ENCODE peak calls at places on chromosomes 1 and 21, in ten cellular contexts. I, C, M, V, Z, T, Q, G, S and N are unnamed samples. For H3K9me3, the result is how much of the 10 kb centered on the place peaks cover.

GRCh38 chr1:221053889-221054288 is 174.6 kb downstream of the HLX start:
- DNase-seq in V (no peak), S (no peak), T (no peak), G (no peak), C (no peak), Q (no peak), M (no peak), I (no peak), Z (no peak), N (no peak)

GRCh38 chr1:103110701-103111100 is 2.4 kb upstream of the COL11A1 start:
- DNase-seq in S (no peak), C (no peak), V (no peak), Z (no peak), T (no peak), M (no peak), I (no peak), G (no peak), Q (no peak), N (no peak)

GRCh38 chr1:82950606-82951200 is 1048.2 kb downstream of the TTLL7 start:
- DNase-seq in V (no peak), S (no peak), M (no peak), Q (no peak), Z (no peak), C (no peak), T (no peak), I (no peak), G (no peak), N (no peak)

GRCh38 chr1:210739627-210740026 is 394.3 kb downstream of the KCNH1 start:
- DNase-seq in Z (no peak), S (no peak), Q (no peak), V (peak), G (no peak), T (no peak), M (no peak), I (no peak), C (no peak), N (no peak)

GRCh38 chr1:200378096-200378495 is 31.7 kb downstream of the ZNF281 start:
- DNase-seq in T (no peak), I (no peak), G (no peak), V (no peak), C (no peak), Z (no peak), Q (no peak), M (no peak), S (no peak), N (no peak)

GRCh38 chr1:234555390-234556112 is 54.4 kb downstream of the IRF2BP2 start:
- DNase-seq in V (no peak), G (no peak), I (no peak), T (no peak), C (no peak), S (no peak), M (no peak), Z (no peak), Q (no peak), N (no peak)

GRCh38 chr1:47765236-47765635 is 231.9 kb downstream of the TRABD2B start:
- DNase-seq in Q (no peak), M (no peak), C (no peak), I (no peak), Z (peak), S (no peak), V (peak), G (no peak), T (peak), N (no peak)

GRCh38 chr1:21152423-21153100 is 24.1 kb downstream of the EIF4G3 start:
- DNase-seq in M (no peak), I (no peak), G (no peak), T (no peak), S (no peak), C (no peak), Z (peak), V (no peak), Q (no peak), N (no peak)

GRCh38 chr1:230112131-230112701 is 45.2 kb downstream of the GALNT2 start:
- DNase-seq in G (no peak), Z (peak), I (no peak), T (no peak), Q (no peak), S (no peak), M (no peak), C (no peak), V (peak), N (no peak)

GRCh38 chr1:61853545-61853944 is 111.3 kb downstream of the PATJ start:
- DNase-seq in S (no peak), Z (no peak), V (no peak), M (no peak), G (no peak), Q (no peak), C (no peak), I (no peak), T (no peak), N (no peak)

GRCh38 chr1:167911413-167911812 is 2.5 kb downstream of the ADCY10 start:
- DNase-seq in V (no peak), T (no peak), G (no peak), C (no peak), I (no peak), Z (no peak), M (no peak), Q (no peak), S (no peak), N (no peak)

DNA sequence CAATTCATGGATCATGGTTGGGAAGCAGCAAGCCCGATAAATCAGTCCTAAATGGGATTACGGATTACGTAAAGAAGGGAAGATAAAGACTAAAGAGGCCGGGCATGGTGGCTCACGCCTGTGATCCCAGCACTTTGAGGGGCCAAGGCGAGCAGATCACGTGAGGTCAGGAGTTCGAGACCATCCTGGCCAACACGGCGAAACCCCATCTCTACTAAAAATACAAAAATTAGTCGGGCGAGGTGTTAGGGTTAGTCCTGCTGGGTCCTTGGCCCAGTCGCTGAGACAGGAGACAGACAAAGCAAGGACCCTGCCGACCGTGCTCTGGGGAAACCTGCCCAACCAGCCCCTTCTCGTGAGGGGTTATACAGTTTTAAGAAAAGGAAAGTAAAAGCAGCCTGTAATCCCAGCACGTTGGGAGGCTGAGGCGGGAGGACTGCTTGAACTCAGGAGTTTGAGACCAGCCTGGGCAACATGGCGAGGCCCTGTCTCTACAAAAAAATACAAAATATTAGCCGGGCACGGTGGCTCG is 37.4 kb downstream of the MORN1 start:
- DNase-seq in Q (no peak), Z (no peak), C (peak), T (peak), I (peak), S (no peak), M (no peak), V (no peak), G (no peak), N (peak)
- H3K9me3 ChIP-seq in Q (under half), Z (under half), C (under half), T (under half), I (under half), S (under half), M (under half), V (under half), G (under half), N (under half)

GRCh38 chr1:107250169-107250568 is 109.3 kb downstream of the NTNG1 start:
- DNase-seq in T (no peak), Z (no peak), V (peak), Q (no peak), M (no peak), G (no peak), C (no peak), I (no peak), S (no peak), N (no peak)

GRCh38 chr1:107247679-107248078 is 106.8 kb downstream of the NTNG1 start:
- DNase-seq in S (no peak), M (no peak), T (no peak), Q (no peak), C (no peak), G (no peak), Z (no peak), V (no peak), I (no peak), N (no peak)

GRCh38 chr1:107243461-107243860 is 102.6 kb downstream of the NTNG1 start:
- DNase-seq in V (no peak), S (no peak), G (no peak), T (no peak), I (no peak), C (no peak), Q (no peak), Z (no peak), M (no peak), N (no peak)

GRCh38 chr1:107244734-107245495 is 104.1 kb downstream of the NTNG1 start:
- DNase-seq in I (no peak), C (no peak), T (no peak), M (no peak), V (no peak), G (no peak), S (no peak), Z (no peak), Q (no peak), N (no peak)

DNA sequence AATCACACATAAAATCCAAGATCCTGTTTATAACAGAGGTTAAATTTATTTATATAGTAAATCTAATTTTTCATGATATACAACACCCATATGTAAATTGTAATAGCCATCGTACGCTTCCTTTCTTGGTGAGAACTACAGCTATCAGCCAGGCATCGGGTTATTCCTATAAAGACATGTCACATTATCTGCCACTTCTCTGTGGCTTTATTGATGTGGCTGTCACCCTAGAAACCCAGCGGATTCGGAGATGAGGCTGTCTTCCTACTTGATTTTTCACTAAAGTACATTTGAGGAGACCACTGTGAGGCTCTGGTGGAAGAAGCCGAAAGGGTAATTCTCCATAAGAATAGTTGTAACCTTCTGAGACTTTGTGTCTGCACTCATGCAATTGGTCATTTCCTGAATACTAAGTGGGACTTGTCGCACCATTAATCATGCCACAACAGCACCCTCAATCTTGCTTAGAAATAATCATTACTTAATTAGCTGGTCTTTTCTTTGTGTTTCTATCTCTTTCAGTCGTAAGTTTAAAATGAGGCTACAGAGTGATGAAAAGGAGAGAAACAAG is 106.0 kb downstream of the NTNG1 start:
- DNase-seq in T (no peak), C (no peak), M (no peak), S (no peak), Z (no peak), I (no peak), V (no peak), Q (no peak), G (no peak), N (no peak)
- H3K9me3 ChIP-seq in T (under half), C (under half), M (under half), S (under half), Z (under half), I (under half), V (under half), Q (under half), G (under half), N (under half)

GRCh38 chr21:30033441-30033840 is 93.6 kb upstream of the GRIK1 start:
- DNase-seq in G (no peak), I (no peak), M (no peak), Z (no peak), V (no peak), Q (no peak), C (no peak), S (no peak), T (peak), N (no peak)
- H3K9me3 ChIP-seq in G (under half), I (under half), M (under half), Z (under half), V (under half), Q (under half), C (under half), S (under half), T (under half), N (under half)

DNA sequence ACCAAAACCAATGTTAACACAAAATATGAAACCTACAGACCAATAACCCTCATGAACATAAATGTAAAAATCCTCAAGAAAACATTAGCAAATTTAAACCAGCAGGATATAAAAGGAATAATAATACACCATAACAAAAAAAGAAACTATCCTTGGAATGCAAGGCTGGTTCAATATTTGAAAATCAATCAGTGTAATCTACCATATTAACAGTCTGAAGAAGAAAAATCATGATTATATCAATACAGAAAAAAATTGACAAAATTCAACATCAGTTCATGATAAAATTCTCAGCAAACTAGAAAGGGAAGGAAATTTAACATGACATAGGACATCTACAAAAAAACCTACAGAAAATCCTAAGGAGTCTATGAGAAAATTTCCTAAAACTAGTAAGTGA is 19.8 kb downstream of the PRMT2 start:
- DNase-seq in Z (no peak), V (no peak), M (no peak), S (no peak), Q (no peak), C (no peak), I (no peak), G (no peak), T (no peak), N (no peak)
- H3K9me3 ChIP-seq in Z (under half), V (under half), M (under half), S (under half), Q (under half), C (under half), I (under half), G (under half), T (under half), N (under half)